ENCODE peak calls at places on chromosomes 3 and 15, in six cellular contexts. N is GM12878, I is HCT116, F is stomach, M is sigmoid colon, O is upper lobe of left lung. C is an unnamed sample. For H3K4me1, the result is how much of the 10 kb centered on the place peaks cover.

GRCh38 chr15:38254065-38254883 is 1.6 kb downstream of the SPRED1 start:
- DNase-seq in I (peak), N (peak), O (no peak), F (peak), M (peak), C (peak)

GRCh38 chr3:71202848-71203390 is 380.6 kb downstream of the FOXP1 start:
- DNase-seq in F (no peak), I (no peak), N (no peak), M (no peak), O (no peak), C (no peak)

GRCh38 chr15:86522721-86523120 is 443.1 kb downstream of the AGBL1 start:
- DNase-seq in M (no peak), F (no peak), I (no peak), N (no peak), O (no peak), C (no peak)

GRCh38 chr15:65903296-65904073 is 34.2 kb downstream of the RAB11A start:
- DNase-seq in F (no peak), I (no peak), O (no peak), M (no peak), N (no peak), C (no peak)

GRCh38 chr3:86921981-86922680 is 68.8 kb downstream of the VGLL3 start:
- DNase-seq in O (no peak), F (no peak), I (no peak), M (no peak), N (no peak), C (no peak)

GRCh38 chr3:53184701-53185100 is 23.7 kb downstream of the PRKCD start:
- DNase-seq in O (no peak), M (no peak), I (no peak), F (no peak), N (no peak), C (peak)

GRCh38 chr3:42498034-42498433 is 4.4 kb upstream of the VIPR1 start:
- DNase-seq in O (no peak), N (no peak), F (peak), I (no peak), M (peak), C (no peak)

GRCh38 chr15:24269166-24269571 is 406.4 kb upstream of the NPAP1 start:
- DNase-seq in I (no peak), O (no peak), F (peak), M (peak), N (no peak), C (no peak)

GRCh38 chr3:138450181-138450580 is 15.8 kb downstream of the ESYT3 start:
- DNase-seq in M (no peak), F (no peak), N (no peak), I (no peak), O (no peak), C (peak)

GRCh38 chr3:129412542-129413198 is 15.8 kb downstream of the EFCAB12 start:
- DNase-seq in N (no peak), I (no peak), M (no peak), F (no peak), O (no peak), C (no peak)

GRCh38 chr3:129415830-129416229 is 12.6 kb downstream of the EFCAB12 start:
- DNase-seq in F (no peak), N (no peak), I (no peak), M (no peak), O (no peak), C (no peak)

GRCh38 chr3:129415378-129415777 is 13.1 kb downstream of the EFCAB12 start:
- DNase-seq in O (no peak), M (no peak), N (no peak), I (no peak), F (no peak), C (no peak)

GRCh38 chr3:129416408-129416807 is 12.0 kb downstream of the EFCAB12 start:
- DNase-seq in M (no peak), F (no peak), O (no peak), I (no peak), N (no peak), C (no peak)

GRCh38 chr3:129413687-129414506 is 14.5 kb downstream of the EFCAB12 start:
- DNase-seq in I (no peak), F (no peak), N (no peak), O (no peak), M (no peak), C (no peak)
- TF ChIP-seq POLR2AphosphoS5 in I (no peak), F (peak), N (no peak), O (no peak), M (no peak), C (no peak)

GRCh38 chr15:88637436-88637835 is 1.4 kb upstream of the ISG20 start:
- DNase-seq in F (no peak), O (no peak), N (no peak), I (no peak), M (peak), C (peak)

GRCh38 chr15:88635343-88635742 is 3.5 kb upstream of the ISG20 start:
- DNase-seq in N (no peak), O (no peak), F (no peak), I (no peak), M (no peak), C (peak)

GRCh38 chr15:88634449-88634848 is 4.4 kb upstream of the ISG20 start:
- DNase-seq in N (no peak), F (no peak), M (no peak), I (no peak), O (no peak), C (no peak)

GRCh38 chr15:88636654-88637053 is 2.2 kb upstream of the ISG20 start:
- DNase-seq in F (no peak), I (no peak), N (no peak), M (peak), O (no peak), C (peak)

GRCh38 chr15:88636039-88636438 is 2.8 kb upstream of the ISG20 start:
- DNase-seq in F (peak), I (peak), M (no peak), N (no peak), O (no peak), C (peak)
- H3K4me1 ChIP-seq in F (under half), I (under half), M (under half), N (half or more), O (under half), C (half or more)

DNA sequence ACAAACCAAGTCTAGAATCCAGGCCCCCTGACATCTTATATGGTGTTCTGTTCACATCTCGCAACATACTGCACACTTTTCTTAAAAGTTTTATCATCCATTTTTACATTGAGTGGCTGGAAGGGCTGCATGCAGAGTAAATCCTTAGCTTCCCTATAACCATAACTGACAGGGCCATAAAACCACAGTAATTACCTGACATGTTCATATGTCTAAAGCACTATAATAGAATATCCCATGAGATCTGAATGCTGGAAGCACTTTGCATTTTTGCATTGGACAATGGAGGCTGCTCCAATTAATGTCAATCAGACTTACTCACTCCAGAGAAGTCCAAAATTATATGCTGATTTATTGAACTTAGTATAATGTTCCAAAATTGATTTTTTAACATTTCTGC is 86.6 kb upstream of the HES1 start:
- DNase-seq in M (no peak), O (no peak), I (no peak), F (no peak), N (no peak), C (no peak)
- TF ChIP-seq POLR2AphosphoS5 in M (no peak), O (no peak), I (no peak), F (no peak), N (no peak), C (no peak)

DNA sequence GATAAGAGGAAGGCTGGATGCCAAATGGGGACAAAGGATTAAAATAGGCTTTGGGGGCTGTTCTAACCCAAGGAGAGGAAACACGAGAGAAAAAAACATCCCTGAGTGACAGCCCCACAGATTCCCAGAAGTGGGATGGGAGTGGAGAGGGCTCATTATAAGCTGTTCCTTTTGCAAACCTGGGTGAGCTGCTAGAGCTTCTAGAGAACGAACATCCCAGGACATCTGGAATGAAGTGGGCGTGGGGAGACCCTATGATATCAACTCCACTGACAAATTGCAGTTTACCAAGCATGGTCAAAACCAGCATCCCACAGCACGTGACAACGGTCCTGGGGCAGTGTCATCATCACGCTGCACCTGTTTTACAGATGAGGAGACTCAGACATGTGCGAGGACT is 65.1 kb downstream of the BDH1 start:
- DNase-seq in M (no peak), N (no peak), F (no peak), I (no peak), O (no peak), C (no peak)
- H3K4me1 ChIP-seq in M (under half), N (under half), F (under half), I (under half), O (under half), C (under half)

DNA sequence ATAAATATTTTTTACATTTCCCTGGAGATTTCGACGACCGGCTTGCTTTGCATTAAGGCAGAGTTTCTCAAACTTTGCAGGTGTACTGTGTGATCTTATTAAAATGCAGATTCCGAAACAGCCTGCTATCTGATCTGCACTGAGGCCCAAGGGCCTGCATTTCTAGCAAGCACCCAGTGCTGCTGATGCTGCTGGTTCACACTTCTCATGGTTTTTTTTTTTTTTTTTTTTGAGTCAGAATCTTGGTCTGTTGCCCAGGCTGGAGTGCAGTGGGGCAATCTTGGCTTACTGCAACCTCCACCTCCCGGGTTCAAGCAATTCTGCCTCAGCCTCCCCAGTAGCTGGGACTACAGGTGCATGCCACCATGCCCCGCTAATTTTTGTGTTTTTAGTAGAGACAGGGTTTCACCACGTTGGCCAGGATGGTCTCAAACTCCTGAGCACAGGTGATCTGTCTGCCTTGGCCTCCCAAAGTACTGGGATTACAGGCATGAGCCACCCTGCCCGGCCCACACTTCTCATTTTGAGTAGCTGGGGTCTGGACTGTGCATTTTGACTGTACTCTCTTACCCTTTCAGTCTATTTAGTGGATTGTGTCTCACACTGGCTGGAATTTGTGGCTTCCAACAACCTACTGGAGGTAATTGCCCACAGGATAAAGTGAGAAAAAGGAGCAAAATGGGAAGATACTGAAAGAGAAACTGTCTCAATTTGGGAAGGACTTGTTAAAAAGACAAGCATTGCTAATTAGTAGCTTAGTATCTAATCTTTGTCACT is 94.1 kb downstream of the ITPR1 start:
- DNase-seq in F (no peak), I (no peak), O (no peak), M (no peak), N (no peak), C (no peak)
- TF ChIP-seq POLR2AphosphoS5 in F (no peak), I (no peak), O (no peak), M (no peak), N (no peak), C (no peak)

GRCh38 chr3:66413151-66413751 is 87.6 kb downstream of the LRIG1 start:
- DNase-seq in F (peak), N (no peak), M (no peak), I (no peak), O (peak), C (no peak)
- H3K4me1 ChIP-seq in F (half or more), N (under half), M (under half), I (under half), O (under half), C (under half)

GRCh38 chr3:58627580-58627894 is 39.0 kb downstream of the FAM3D start:
- DNase-seq in F (peak), I (no peak), O (no peak), M (no peak), N (no peak), C (no peak)

GRCh38 chr3:58630081-58630709 is 36.4 kb downstream of the FAM3D start:
- DNase-seq in O (no peak), I (peak), F (peak), N (no peak), M (peak), C (no peak)

GRCh38 chr3:58629629-58630028 is 36.9 kb downstream of the FAM3D start:
- DNase-seq in F (no peak), O (no peak), I (no peak), M (no peak), N (no peak), C (no peak)

GRCh38 chr3:58627941-58628340 is 38.6 kb downstream of the FAM3D start:
- DNase-seq in F (no peak), I (no peak), M (no peak), N (no peak), O (no peak), C (no peak)

GRCh38 chr3:58628823-58629562 is 37.6 kb downstream of the FAM3D start:
- DNase-seq in I (no peak), N (no peak), O (no peak), M (no peak), F (no peak), C (no peak)
- TF ChIP-seq POLR2AphosphoS5 in I (no peak), N (no peak), O (peak), M (no peak), F (no peak), C (peak)

C was measured in spleen.